ENCODE peak calls at places on chromosomes 2 and 18, in seven cellular contexts. G, Z, B, A, K, X and O are unnamed samples.

GRCh38 chr2:70779911-70780580 is 10.4 kb downstream of the FIGLA start:
- DNase-seq in Z (no peak), K (no peak), G (no peak), B (no peak), X (no peak), A (no peak), O (peak; percentile 63)

GRCh38 chr2:173752152-173752551 is 213.0 kb downstream of the SP3 start:
- DNase-seq in G (no peak), X (no peak), B (no peak), A (peak; percentile 34), Z (peak; percentile 13), K (no peak), O (no peak)

GRCh38 chr2:120764434-120764833 is 28.8 kb downstream of the GLI2 start:
- DNase-seq in X (no peak), B (no peak), A (no peak), Z (no peak), K (no peak), G (no peak), O (no peak)

GRCh38 chr2:101677657-101678056 is 19.9 kb upstream of the MAP4K4 start:
- DNase-seq in B (no peak), Z (no peak), X (no peak), G (no peak), K (no peak), A (no peak), O (no peak)

GRCh38 chr2:239203443-239204142 is 197.2 kb downstream of the HDAC4 start:
- DNase-seq in X (no peak), K (no peak), Z (no peak), G (no peak), B (no peak), A (no peak), O (no peak)

GRCh38 chr2:220148849-220149248 is 521.4 kb downstream of the SLC4A3 start:
- DNase-seq in Z (no peak), B (no peak), A (no peak), X (no peak), K (no peak), G (no peak), O (no peak)

GRCh38 chr2:64481665-64482064 is 27.7 kb downstream of the LGALSL start:
- DNase-seq in X (no peak), B (no peak), Z (no peak), K (no peak), G (no peak), A (no peak), O (no peak)

GRCh38 chr2:204386668-204387067 is 158.6 kb upstream of the PARD3B start:
- DNase-seq in B (no peak), X (no peak), A (no peak), Z (no peak), G (no peak), K (no peak), O (no peak)

GRCh38 chr2:207394812-207395534 is 134.8 kb upstream of the CREB1 start:
- DNase-seq in K (no peak), B (no peak), G (peak; percentile 99), A (peak; percentile 94), X (peak; percentile 88), Z (peak; percentile 97), O (peak; percentile 28)

GRCh38 chr2:11873346-11873745 is 126.9 kb downstream of the LPIN1 start:
- DNase-seq in Z (no peak), K (no peak), B (no peak), A (no peak), X (no peak), G (no peak), O (no peak)

GRCh38 chr2:200435379-200435778 is 74.5 kb downstream of the KCTD18 start:
- DNase-seq in X (no peak), A (no peak), B (no peak), G (peak; percentile 72), Z (no peak), K (no peak), O (no peak)

GRCh38 chr2:200137275-200137674 is 169.2 kb upstream of the SPATS2L start:
- DNase-seq in B (no peak), A (no peak), X (no peak), K (no peak), Z (no peak), G (no peak), O (no peak)

GRCh38 chr2:142875010-142875409 is 2.5 kb upstream of the KYNU start:
- DNase-seq in X (no peak), A (peak; percentile 54), Z (no peak), B (no peak), K (no peak), G (no peak), O (no peak)

GRCh38 chr2:106977707-106978106 is 91.7 kb upstream of the ST6GAL2 start:
- DNase-seq in K (no peak), B (no peak), X (no peak), Z (no peak), G (peak; percentile 42), A (no peak), O (no peak)

GRCh38 chr2:168521342-168521741 is 65.3 kb downstream of the CERS6 start:
- DNase-seq in K (no peak), Z (no peak), A (no peak), X (peak; percentile 62), B (no peak), G (peak; percentile 21), O (no peak)

DNA sequence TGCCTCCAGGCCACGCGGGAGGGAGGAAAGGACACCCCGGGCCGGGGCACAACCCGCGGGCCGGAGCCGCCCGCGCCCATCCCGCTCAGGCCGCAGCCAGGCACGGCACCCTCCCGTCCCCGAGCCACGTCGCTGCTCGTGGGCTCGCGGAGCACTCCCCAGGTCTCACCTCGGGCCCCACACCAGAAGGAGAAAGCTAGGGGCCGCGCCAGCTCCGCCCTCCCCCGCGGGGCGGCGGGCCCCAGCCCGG is 614 bp downstream of the HDLBP start:
- DNase-seq in K (no peak), Z (no peak), A (no peak), G (no peak), X (no peak), B (no peak), O (no peak)
- TF ChIP-seq POLR2A in K (peak; percentile 79), Z (no peak), A (peak; percentile 67), G (peak; percentile 89), X (no peak), B (no peak), O (no peak)

GRCh38 chr2:109174626-109175349 is 45.8 kb downstream of the SH3RF3 start:
- DNase-seq in G (no peak), B (no peak), A (no peak), Z (no peak), K (no peak), X (no peak), O (no peak)

GRCh38 chr2:109174214-109174613 is 45.2 kb downstream of the SH3RF3 start:
- DNase-seq in G (no peak), X (no peak), Z (no peak), B (no peak), A (no peak), K (no peak), O (no peak)

GRCh38 chr2:109175350-109175678 is 46.3 kb downstream of the SH3RF3 start:
- DNase-seq in X (no peak), Z (no peak), B (no peak), A (no peak), G (no peak), K (no peak), O (no peak)

GRCh38 chr2:109172556-109173105 is 43.6 kb downstream of the SH3RF3 start:
- DNase-seq in G (peak; percentile 44), Z (no peak), A (no peak), B (no peak), X (no peak), K (no peak), O (no peak)

GRCh38 chr2:109173311-109174171 is 44.5 kb downstream of the SH3RF3 start:
- DNase-seq in Z (no peak), A (no peak), G (peak; percentile 87), K (peak; percentile 69), B (peak; percentile 41), X (peak; percentile 16), O (no peak)
- TF ChIP-seq POLR2A in Z (no peak), A (no peak), G (peak; percentile 58), K (no peak), B (no peak), X (no peak), O (no peak)

GRCh38 chr2:230952226-230952956 is 27.3 kb upstream of the GPR55 start:
- DNase-seq in G (no peak), X (no peak), B (no peak), A (no peak), Z (no peak), K (no peak), O (no peak)

GRCh38 chr2:230951396-230951795 is 26.4 kb upstream of the GPR55 start:
- DNase-seq in B (no peak), K (no peak), G (no peak), Z (no peak), A (no peak), X (no peak), O (no peak)

GRCh38 chr2:230949966-230950832 is 25.2 kb upstream of the GPR55 start:
- DNase-seq in Z (no peak), K (no peak), A (no peak), B (no peak), G (no peak), X (no peak), O (no peak)

GRCh38 chr2:230947908-230948365 is 22.9 kb upstream of the GPR55 start:
- DNase-seq in Z (no peak), G (no peak), B (no peak), K (no peak), X (no peak), A (no peak), O (no peak)

DNA sequence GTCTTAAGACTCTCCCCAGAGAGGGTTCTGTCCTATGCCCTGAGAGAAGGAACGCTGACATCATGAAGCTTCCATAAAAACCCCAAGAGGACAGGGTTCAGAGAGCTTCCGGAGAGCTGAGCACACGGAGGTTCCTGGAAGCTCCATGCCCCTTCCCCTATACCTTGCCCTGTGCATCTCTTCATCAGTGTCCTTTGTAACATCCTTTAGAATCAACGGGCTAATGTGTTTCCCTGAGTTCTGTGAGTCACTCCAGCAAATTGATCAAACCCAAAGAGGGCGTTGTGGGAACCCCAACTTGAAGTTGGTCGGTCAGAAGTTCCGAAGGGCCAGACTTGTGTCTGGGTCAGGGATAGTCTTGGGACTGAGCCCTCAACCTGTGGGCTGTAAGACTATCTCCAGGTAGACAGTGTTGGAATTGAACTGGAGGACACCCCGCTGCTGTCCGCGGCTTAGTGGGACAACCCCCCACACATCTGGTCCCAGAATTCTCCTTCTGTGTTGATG is 25.8 kb upstream of the GPR55 start:
- DNase-seq in K (no peak), G (no peak), A (no peak), Z (no peak), B (no peak), X (no peak), O (no peak)
- TF ChIP-seq POLR2A in K (no peak), G (no peak), A (no peak), Z (no peak), B (no peak), X (no peak), O (no peak)

DNA sequence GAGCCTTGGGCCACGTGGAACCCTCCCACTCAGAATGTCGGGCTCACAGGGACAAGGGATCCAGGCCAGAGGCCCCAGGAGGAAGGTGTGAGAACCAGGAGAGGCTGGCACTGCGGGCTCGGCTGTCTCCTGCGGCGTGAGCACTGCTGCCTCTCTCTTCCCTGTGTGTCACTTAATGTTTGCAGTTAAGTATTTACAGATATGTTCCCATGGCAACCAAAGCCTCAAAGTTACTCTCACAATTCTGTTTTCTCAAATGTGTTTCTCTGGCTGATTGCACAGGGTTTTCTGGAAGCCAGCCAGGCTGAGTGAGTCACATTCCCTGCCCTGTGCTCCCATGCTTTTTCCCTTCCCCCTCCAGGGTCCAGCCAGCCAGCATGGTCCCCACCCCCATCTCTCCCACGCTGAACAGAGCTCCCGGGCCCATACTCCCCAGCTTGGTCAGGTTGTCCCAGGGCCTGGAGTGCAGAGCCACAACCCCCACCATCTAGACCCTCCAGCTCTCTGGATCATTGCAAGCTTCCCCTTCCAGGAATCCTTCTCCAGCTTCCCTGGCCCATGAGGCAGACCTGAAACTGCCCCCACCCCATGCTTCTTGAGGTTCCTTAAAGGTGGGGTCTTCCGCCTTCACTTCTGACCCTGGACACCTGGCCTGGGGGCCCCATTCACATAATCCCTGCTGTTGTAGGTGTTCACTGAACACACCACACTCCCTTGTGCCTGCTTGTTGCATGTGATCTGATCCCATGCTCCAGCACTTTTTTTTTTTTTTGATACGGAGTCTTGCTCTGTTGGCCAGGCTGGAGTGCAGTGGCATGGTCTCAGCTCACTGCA is 265.9 kb downstream of the CELF4 start:
- DNase-seq in K (peak; percentile 80), G (peak; percentile 93), Z (peak; percentile 46), B (peak; percentile 72), X (peak; percentile 89), A (peak; percentile 92), O (peak; percentile 47)
- TF ChIP-seq POLR2A in K (no peak), G (no peak), Z (no peak), B (no peak), X (no peak), A (no peak), O (no peak)